ENCODE peak calls at places on chromosome 1, in seven cellular contexts. V is adrenal gland, Q is T-helper 9 cell, B is EH, K is upper lobe of right lung, G is cardiac muscle cell, L is ACHN. U is an unnamed sample.

GRCh38 chr1:36966242-36966641 is 68.1 kb downstream of the GRIK3 start:
- DNase-seq in L (peak), G (peak), B (peak), V (peak), K (no peak), Q (no peak), U (no peak)

GRCh38 chr1:193707271-193708015 is 521.0 kb upstream of the B3GALT2 start:
- DNase-seq in V (no peak), Q (no peak), G (peak), B (peak), L (peak), K (no peak), U (no peak)

GRCh38 chr1:1577367-1578011 is 2.8 kb upstream of the SSU72 start:
- DNase-seq in G (no peak), K (no peak), V (no peak), L (no peak), Q (no peak), B (no peak), U (no peak)

GRCh38 chr1:239816090-239816812 is 275.4 kb upstream of the FMN2 start:
- DNase-seq in L (peak), B (peak), G (peak), K (peak), V (peak), Q (no peak), U (peak)

GRCh38 chr1:167922023-167922422 is 8.1 kb upstream of the ADCY10 start:
- DNase-seq in Q (no peak), L (no peak), G (peak), V (no peak), K (no peak), B (peak), U (no peak)

GRCh38 chr1:41539416-41539800 is 54.9 kb upstream of the EDN2 start:
- DNase-seq in B (no peak), Q (no peak), V (peak), L (no peak), K (peak), G (no peak), U (no peak)

GRCh38 chr1:186887198-186887597 is 58.4 kb downstream of the PLA2G4A start:
- DNase-seq in Q (no peak), L (no peak), V (no peak), B (no peak), K (no peak), G (no peak), U (no peak)

GRCh38 chr1:161379071-161379470 is 11.4 kb upstream of the CFAP126 start:
- DNase-seq in K (no peak), B (no peak), G (peak), V (peak), Q (no peak), L (no peak), U (no peak)

GRCh38 chr1:30908446-30908885 is at the start of gene SDC3:
- DNase-seq in K (peak), Q (no peak), G (peak), B (peak), L (peak), V (no peak), U (no peak)

GRCh38 chr1:225866061-225866844 is 15.9 kb downstream of the TMEM63A start:
- DNase-seq in L (peak), B (peak), G (peak), V (no peak), K (no peak), Q (peak), U (no peak)

GRCh38 chr1:204350857-204351573 is 8.7 kb downstream of the PLEKHA6 start:
- DNase-seq in Q (no peak), L (no peak), K (peak), V (peak), G (peak), B (peak), U (peak)